ENCODE peak calls at places on chromosomes 5 and 9, in seven cellular contexts. One of them, this sample, is unnamed.

GRCh38 chr5:123599171-123599570 is 87.2 kb downstream of the CSNK1G3 start:
- DNase-seq in RCC 7860: no peak
- DNase-seq in NCI-H524 treated with DMSO at 0.1 percent for 48 hours: no peak
- DNase-seq in foreskin fibroblast: peak
- DNase-seq in heart left ventricle: no peak
- DNase-seq in HAP-1: no peak
- DNase-seq in NCI-H1105 treated with DMSO at 0.1 percent for 48 hours: no peak
- DNase-seq in this sample: no peak

GRCh38 chr5:67037171-67037570 is 159.4 kb downstream of the CD180 start:
- DNase-seq in RCC 7860: no peak
- DNase-seq in NCI-H524 treated with DMSO at 0.1 percent for 48 hours: no peak
- DNase-seq in foreskin fibroblast: peak
- DNase-seq in heart left ventricle: no peak
- DNase-seq in HAP-1: no peak
- DNase-seq in NCI-H1105 treated with DMSO at 0.1 percent for 48 hours: no peak
- DNase-seq in this sample: no peak

GRCh38 chr5:171899792-171900191 is 106.6 kb downstream of the FBXW11 start:
- DNase-seq in RCC 7860: no peak
- DNase-seq in NCI-H524 treated with DMSO at 0.1 percent for 48 hours: no peak
- DNase-seq in foreskin fibroblast: no peak
- DNase-seq in heart left ventricle: no peak
- DNase-seq in HAP-1: no peak
- DNase-seq in NCI-H1105 treated with DMSO at 0.1 percent for 48 hours: no peak
- DNase-seq in this sample: no peak

GRCh38 chr5:32916648-32917047 is 205.5 kb downstream of the NPR3 start:
- DNase-seq in RCC 7860: no peak
- DNase-seq in NCI-H524 treated with DMSO at 0.1 percent for 48 hours: no peak
- DNase-seq in foreskin fibroblast: peak
- DNase-seq in heart left ventricle: peak
- DNase-seq in HAP-1: peak
- DNase-seq in NCI-H1105 treated with DMSO at 0.1 percent for 48 hours: no peak
- DNase-seq in this sample: peak

GRCh38 chr5:32138839-32139493 is 35.2 kb downstream of the GOLPH3 start:
- DNase-seq in RCC 7860: no peak
- DNase-seq in NCI-H524 treated with DMSO at 0.1 percent for 48 hours: no peak
- DNase-seq in foreskin fibroblast: no peak
- DNase-seq in heart left ventricle: no peak
- DNase-seq in HAP-1: no peak
- DNase-seq in NCI-H1105 treated with DMSO at 0.1 percent for 48 hours: no peak
- DNase-seq in this sample: no peak

GRCh38 chr5:171848487-171848886 is 62.9 kb downstream of the SMIM23 start:
- DNase-seq in RCC 7860: no peak
- DNase-seq in NCI-H524 treated with DMSO at 0.1 percent for 48 hours: no peak
- DNase-seq in foreskin fibroblast: no peak
- DNase-seq in heart left ventricle: no peak
- DNase-seq in HAP-1: no peak
- DNase-seq in NCI-H1105 treated with DMSO at 0.1 percent for 48 hours: no peak
- DNase-seq in this sample: no peak

GRCh38 chr5:1110930-1111726 is 735 bp downstream of the SLC12A7 start:
- DNase-seq in RCC 7860: no peak
- DNase-seq in NCI-H524 treated with DMSO at 0.1 percent for 48 hours: no peak
- DNase-seq in foreskin fibroblast: peak
- DNase-seq in heart left ventricle: peak
- DNase-seq in HAP-1: peak
- DNase-seq in NCI-H1105 treated with DMSO at 0.1 percent for 48 hours: peak
- DNase-seq in this sample: peak

GRCh38 chr9:132412089-132412488 is 2.1 kb downstream of the CFAP77 start:
- DNase-seq in RCC 7860: no peak
- DNase-seq in NCI-H524 treated with DMSO at 0.1 percent for 48 hours: no peak
- DNase-seq in foreskin fibroblast: peak
- DNase-seq in heart left ventricle: no peak
- DNase-seq in HAP-1: peak
- DNase-seq in NCI-H1105 treated with DMSO at 0.1 percent for 48 hours: peak
- DNase-seq in this sample: peak

GRCh38 chr5:9194509-9194908 is 351.4 kb downstream of the SEMA5A start:
- DNase-seq in RCC 7860: no peak
- DNase-seq in NCI-H524 treated with DMSO at 0.1 percent for 48 hours: no peak
- DNase-seq in foreskin fibroblast: peak
- DNase-seq in heart left ventricle: no peak
- DNase-seq in HAP-1: no peak
- DNase-seq in NCI-H1105 treated with DMSO at 0.1 percent for 48 hours: no peak
- DNase-seq in this sample: peak

GRCh38 chr5:78345485-78345884 is 14.9 kb upstream of the SCAMP1 start:
- DNase-seq in RCC 7860: no peak
- DNase-seq in NCI-H524 treated with DMSO at 0.1 percent for 48 hours: no peak
- DNase-seq in foreskin fibroblast: peak
- DNase-seq in heart left ventricle: no peak
- DNase-seq in HAP-1: no peak
- DNase-seq in NCI-H1105 treated with DMSO at 0.1 percent for 48 hours: no peak
- DNase-seq in this sample: peak

GRCh38 chr5:157511656-157512644 is 51.9 kb downstream of the NIPAL4 start:
- DNase-seq in RCC 7860: peak
- DNase-seq in NCI-H524 treated with DMSO at 0.1 percent for 48 hours: no peak
- DNase-seq in foreskin fibroblast: peak
- DNase-seq in heart left ventricle: peak
- DNase-seq in HAP-1: peak
- DNase-seq in NCI-H1105 treated with DMSO at 0.1 percent for 48 hours: no peak
- DNase-seq in this sample: peak

GRCh38 chr9:133855802-133856592 is 117.8 kb upstream of the SARDH start:
- DNase-seq in RCC 7860: peak
- DNase-seq in NCI-H524 treated with DMSO at 0.1 percent for 48 hours: no peak
- DNase-seq in foreskin fibroblast: peak
- DNase-seq in heart left ventricle: no peak
- DNase-seq in HAP-1: no peak
- DNase-seq in NCI-H1105 treated with DMSO at 0.1 percent for 48 hours: no peak
- DNase-seq in this sample: peak

GRCh38 chr5:318341-318897 is 3.1 kb upstream of the AHRR start:
- DNase-seq in RCC 7860: peak
- DNase-seq in NCI-H524 treated with DMSO at 0.1 percent for 48 hours: no peak
- DNase-seq in foreskin fibroblast: peak
- DNase-seq in heart left ventricle: no peak
- DNase-seq in HAP-1: no peak
- DNase-seq in NCI-H1105 treated with DMSO at 0.1 percent for 48 hours: no peak
- DNase-seq in this sample: peak